ENCODE peak calls at places on chromosomes 1 and 21, in five cellular contexts. B is GM12878, Q is K562, P is HepG2, C is H1. O is an unnamed sample.

GRCh38 chr1:207959141-207959825 is 48.4 kb upstream of the CD34 start:
- DNase-seq in B (no peak), Q (no peak), P (no peak), C (no peak), O (peak)

GRCh38 chr1:111507411-111508201 is 4.2 kb upstream of the ADORA3 start:
- DNase-seq in B (peak), Q (peak), P (peak), C (peak), O (peak)

GRCh38 chr1:166113630-166114029 is 53.2 kb downstream of the FAM78B start:
- DNase-seq in B (no peak), Q (no peak), P (no peak), C (no peak), O (no peak)

GRCh38 chr1:231045318-231045717 is 5.3 kb upstream of the FAM89A start:
- DNase-seq in B (no peak), Q (no peak), P (no peak), C (no peak), O (no peak)

GRCh38 chr1:10751160-10751559 is 45.3 kb downstream of the CASZ1 start:
- DNase-seq in B (no peak), Q (no peak), P (no peak), C (no peak), O (no peak)

GRCh38 chr1:221908573-221908972 is 166.7 kb upstream of the DUSP10 start:
- DNase-seq in B (no peak), Q (no peak), P (no peak), C (no peak), O (no peak)

GRCh38 chr1:215636258-215636965 is 69.3 kb downstream of the KCTD3 start:
- DNase-seq in B (no peak), Q (no peak), P (peak), C (no peak), O (no peak)

GRCh38 chr1:218350909-218351616 is 5.9 kb downstream of the TGFB2 start:
- DNase-seq in B (no peak), Q (no peak), P (no peak), C (no peak), O (no peak)

GRCh38 chr1:4648657-4649056 is 5.8 kb upstream of the AJAP1 start:
- DNase-seq in B (no peak), Q (no peak), P (no peak), C (no peak), O (no peak)

GRCh38 chr1:97739596-97740103 is 181.2 kb downstream of the DPYD start:
- DNase-seq in B (no peak), Q (no peak), P (no peak), C (no peak), O (no peak)

GRCh38 chr1:208231929-208232360 is 12.2 kb downstream of the PLXNA2 start:
- DNase-seq in B (no peak), Q (no peak), P (no peak), C (no peak), O (no peak)

GRCh38 chr21:39319814-39320332 is 6.4 kb upstream of the BRWD1 start:
- DNase-seq in B (no peak), Q (peak), P (no peak), C (no peak), O (no peak)

GRCh38 chr1:107748529-107748928 is 216.5 kb downstream of the VAV3 start:
- DNase-seq in B (no peak), Q (no peak), P (peak), C (no peak), O (no peak)

GRCh38 chr1:183676515-183677189 is 23.5 kb upstream of the APOBEC4 start:
- DNase-seq in B (no peak), Q (no peak), P (peak), C (no peak), O (no peak)

GRCh38 chr1:236072001-236072400 is 7.1 kb upstream of the NID1 start:
- DNase-seq in B (no peak), Q (no peak), P (no peak), C (no peak), O (no peak)

GRCh38 chr1:203096566-203096965 is 10.8 kb upstream of the MYOG start:
- DNase-seq in B (no peak), Q (no peak), P (no peak), C (no peak), O (no peak)

GRCh38 chr1:152325111-152325510 is at the start of gene FLG:
- DNase-seq in B (no peak), Q (no peak), P (no peak), C (no peak), O (no peak)

GRCh38 chr1:85372683-85373446 is 92.1 kb downstream of the DDAH1 start:
- DNase-seq in B (no peak), Q (no peak), P (peak), C (no peak), O (no peak)

GRCh38 chr1:204763773-204764427 is 78.4 kb upstream of the LRRN2 start:
- DNase-seq in B (peak), Q (peak), P (peak), C (peak), O (peak)

GRCh38 chr1:214494706-214495105 is 56.7 kb downstream of the PTPN14 start:
- DNase-seq in B (no peak), Q (no peak), P (no peak), C (no peak), O (no peak)

GRCh38 chr1:19582318-19582717 is 61.8 kb upstream of the NBL1 start:
- DNase-seq in B (peak), Q (peak), P (no peak), C (peak), O (peak)

GRCh38 chr1:68600049-68600661 is 103.3 kb upstream of the DEPDC1 start:
- DNase-seq in B (no peak), Q (peak), P (peak), C (peak), O (peak)

GRCh38 chr1:8097077-8097799 is 71.1 kb upstream of the ERRFI1 start:
- DNase-seq in B (peak), Q (no peak), P (peak), C (no peak), O (no peak)

GRCh38 chr1:245805503-245805902 is 650.7 kb downstream of the KIF26B start:
- DNase-seq in B (no peak), Q (no peak), P (no peak), C (no peak), O (no peak)

GRCh38 chr21:41071410-41071809 is 96.5 kb upstream of the BACE2 start:
- DNase-seq in B (no peak), Q (no peak), P (no peak), C (peak), O (peak)

GRCh38 chr1:89598450-89599331 is 34.2 kb upstream of the LRRC8C start:
- DNase-seq in B (no peak), Q (peak), P (peak), C (no peak), O (no peak)

GRCh38 chr21:46022551-46023107 is 41.1 kb downstream of the COL6A1 start:
- DNase-seq in B (no peak), Q (peak), P (peak), C (no peak), O (no peak)

GRCh38 chr1:39524591-39525365 is 33.3 kb downstream of the BMP8A start:
- DNase-seq in B (no peak), Q (no peak), P (no peak), C (no peak), O (no peak)

GRCh38 chr1:2194898-2195673 is 514 bp upstream of the FAAP20 start:
- DNase-seq in B (peak), Q (peak), P (peak), C (peak), O (peak)

GRCh38 chr1:8389962-8390535 is 72.1 kb downstream of the SLC45A1 start:
- DNase-seq in B (no peak), Q (no peak), P (no peak), C (no peak), O (no peak)

GRCh38 chr1:232600430-232601258 is 29.3 kb downstream of the SIPA1L2 start:
- DNase-seq in B (no peak), Q (no peak), P (no peak), C (no peak), O (no peak)

GRCh38 chr1:64337476-64337875 is 132.5 kb upstream of the CACHD1 start:
- DNase-seq in B (no peak), Q (no peak), P (no peak), C (no peak), O (no peak)

GRCh38 chr1:27403065-27403726 is 10.8 kb downstream of the GPR3 start:
- DNase-seq in B (no peak), Q (no peak), P (no peak), C (no peak), O (peak)

GRCh38 chr1:200890818-200891773 is 3.6 kb upstream of the INAVA start:
- DNase-seq in B (no peak), Q (no peak), P (peak), C (no peak), O (peak)

DNA sequence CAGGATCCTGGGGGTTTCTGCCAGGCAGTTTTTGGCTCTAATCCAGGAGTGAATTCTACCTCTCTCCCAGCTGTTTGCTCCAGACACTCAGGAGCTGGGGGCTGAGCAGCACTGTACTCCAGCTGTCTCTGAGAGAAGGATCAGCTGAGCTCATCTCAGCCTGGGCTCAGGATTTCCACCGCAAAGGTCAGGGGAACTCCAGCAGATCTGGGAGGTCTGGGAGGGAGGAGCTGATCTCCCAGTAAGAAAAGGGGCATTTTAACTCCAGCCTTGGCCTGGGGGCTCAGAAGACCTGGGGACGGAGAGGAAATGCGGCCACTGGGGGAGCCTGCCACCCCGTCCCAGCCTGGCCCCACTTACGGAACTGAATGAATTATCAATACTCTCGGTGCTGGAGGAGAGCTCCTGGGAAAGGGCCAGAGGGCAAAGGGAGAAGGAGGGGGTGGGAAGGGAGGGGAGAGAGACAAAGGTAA is 17.3 kb downstream of the PI4KB start:
- DNase-seq in B (no peak), Q (no peak), P (no peak), C (no peak), O (peak)
- TF ChIP-seq ATF2 in B (no peak), Q (no peak), P (no peak), C (no peak), O (no peak)

GRCh38 chr21:42478504-42478903 is 17.5 kb downstream of the RSPH1 start:
- DNase-seq in B (peak), Q (no peak), P (no peak), C (no peak), O (no peak)
- TF ChIP-seq ATF2 in B (peak), Q (no peak), P (no peak), C (no peak), O (no peak)

GRCh38 chr1:116820362-116820761 is 66.1 kb downstream of the CD2 start:
- DNase-seq in B (no peak), Q (no peak), P (no peak), C (no peak), O (no peak)
- TF ChIP-seq ATF2 in B (no peak), Q (no peak), P (no peak), C (no peak), O (no peak)

GRCh38 chr1:110310300-110310699 is 28.9 kb upstream of the RBM15 start:
- DNase-seq in B (no peak), Q (no peak), P (no peak), C (no peak), O (no peak)
- TF ChIP-seq ATF2 in B (no peak), Q (no peak), P (no peak), C (no peak), O (no peak)

DNA sequence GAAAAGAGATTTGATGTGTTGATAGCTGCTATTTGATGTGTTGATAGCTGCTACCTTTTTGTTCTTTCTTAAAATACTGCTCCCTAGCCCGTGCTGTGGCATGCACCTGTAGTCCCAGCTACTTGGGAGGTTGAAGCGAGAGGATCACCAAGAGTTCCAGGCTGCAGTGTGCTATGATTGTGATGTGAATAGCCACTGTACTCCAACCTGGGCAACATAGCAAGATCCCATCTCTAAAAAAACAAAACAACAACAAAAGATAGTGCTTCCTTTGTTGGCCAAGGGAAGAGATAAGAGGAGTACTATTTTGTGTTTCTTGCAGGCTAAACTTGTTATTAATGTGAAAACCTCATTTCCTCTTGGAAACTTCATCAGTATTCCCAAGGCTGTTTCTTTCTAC is 6.1 kb downstream of the GPSM2 start:
- DNase-seq in B (no peak), Q (no peak), P (no peak), C (no peak), O (no peak)
- TF ChIP-seq ATF2 in B (no peak), Q (no peak), P (no peak), C (no peak), O (no peak)

DNA sequence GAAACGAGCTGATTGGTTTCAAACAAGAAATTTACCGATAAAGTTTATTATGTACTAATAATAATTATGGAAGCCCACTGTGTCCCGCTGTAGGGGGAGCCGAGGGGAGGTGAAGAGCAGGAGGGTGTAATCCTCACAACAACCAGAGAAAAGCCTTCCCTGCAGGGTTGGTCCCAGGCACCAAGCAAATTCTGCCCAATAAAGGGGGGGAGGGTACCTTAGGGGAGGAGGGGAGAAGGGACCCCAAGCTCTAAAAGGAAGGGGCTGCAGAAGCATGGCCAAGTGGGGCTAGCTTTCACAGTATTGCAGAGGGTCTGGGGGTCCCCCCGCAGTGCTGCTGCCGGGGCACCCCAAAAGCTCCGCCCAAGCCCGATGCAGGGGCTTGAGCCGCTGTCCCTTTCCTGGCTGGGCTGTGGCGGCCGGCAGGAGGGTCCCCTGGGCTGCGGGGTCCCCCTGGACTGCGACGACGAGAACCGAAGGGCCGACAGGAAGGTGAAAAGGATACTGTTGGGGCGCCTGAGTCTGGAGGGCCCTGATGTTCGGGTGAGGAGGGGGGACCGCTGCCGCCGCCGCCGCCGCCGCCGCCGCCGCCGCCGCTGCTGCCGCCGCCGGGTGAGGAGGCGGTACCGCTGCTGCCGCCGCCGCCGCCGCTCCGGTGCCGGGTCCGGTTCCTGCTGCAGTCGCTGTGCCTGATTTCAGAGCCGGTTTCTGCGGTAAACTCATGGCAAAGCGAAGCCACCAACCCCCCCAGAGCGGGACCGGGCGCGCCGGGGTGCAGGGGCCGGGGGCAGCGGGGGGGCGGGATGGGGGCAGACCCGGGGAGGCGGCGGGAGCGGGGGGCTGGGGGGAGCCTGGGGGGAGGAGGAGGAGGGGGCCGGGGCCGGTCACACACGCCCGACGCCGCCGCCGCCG is 771 bp downstream of the EIF4G3 start:
- DNase-seq in B (no peak), Q (peak), P (no peak), C (no peak), O (peak)
- TF ChIP-seq ATF2 in B (no peak), Q (no peak), P (no peak), C (no peak), O (no peak)

GRCh38 chr1:17550684-17551584 is 11.4 kb downstream of the ARHGEF10L start:
- DNase-seq in B (no peak), Q (no peak), P (no peak), C (no peak), O (no peak)

GRCh38 chr1:17553970-17554369 is 14.5 kb downstream of the ARHGEF10L start:
- DNase-seq in B (peak), Q (no peak), P (no peak), C (no peak), O (no peak)

GRCh38 chr1:17549384-17549783 is 9.9 kb downstream of the ARHGEF10L start:
- DNase-seq in B (no peak), Q (no peak), P (no peak), C (no peak), O (no peak)

GRCh38 chr1:17554966-17555365 is 15.5 kb downstream of the ARHGEF10L start:
- DNase-seq in B (no peak), Q (no peak), P (no peak), C (no peak), O (no peak)

DNA sequence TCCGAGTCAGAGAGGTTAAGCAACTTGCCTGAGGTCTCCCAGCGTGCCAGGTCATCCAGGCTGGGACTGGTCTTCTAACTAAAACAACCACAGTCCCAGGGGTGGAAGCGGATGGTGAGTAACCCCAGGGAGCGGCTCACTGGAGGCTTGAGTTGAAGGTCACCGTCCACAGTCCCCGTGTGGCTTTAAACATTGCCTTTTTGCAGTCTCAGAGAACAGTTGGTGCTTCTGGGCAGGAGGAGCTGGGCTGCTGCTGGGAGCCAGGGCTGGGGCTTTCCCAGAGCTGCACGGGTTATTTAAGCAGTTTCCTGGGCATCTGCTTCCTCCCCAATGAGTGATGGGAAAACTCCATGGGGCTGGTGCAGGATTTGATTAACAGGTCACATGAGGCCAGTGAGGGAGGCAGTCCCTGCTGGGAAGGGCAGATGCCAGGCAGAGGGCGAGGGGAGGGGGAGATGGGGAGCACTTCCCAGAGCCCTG is 12.3 kb downstream of the ARHGEF10L start:
- DNase-seq in B (no peak), Q (no peak), P (no peak), C (no peak), O (no peak)
- TF ChIP-seq ATF2 in B (no peak), Q (no peak), P (no peak), C (no peak), O (no peak)